ENCODE peak calls at places on chromosomes 7 and 10, in seven cellular contexts. N, V, C, I, B, G and K are unnamed samples.

GRCh38 chr7:157903715-157904114 is 566.9 kb downstream of the DNAJB6 start:
- DNase-seq in N (no peak), V (no peak), C (no peak), I (no peak), B (no peak), G (no peak), K (no peak)

GRCh38 chr7:131183611-131184119 is 144.0 kb upstream of the MKLN1 start:
- DNase-seq in N (no peak), V (no peak), C (no peak), I (peak; percentile 81), B (no peak), G (peak; percentile 15), K (no peak)

GRCh38 chr10:86100581-86101061 is 266.0 kb downstream of the GRID1 start:
- DNase-seq in N (no peak), V (no peak), C (no peak), I (peak; percentile 7), B (no peak), G (peak; percentile 4), K (no peak)

GRCh38 chr7:104790440-104790839 is 223.6 kb upstream of the KMT2E start:
- DNase-seq in N (peak; percentile 23), V (no peak), C (peak; percentile 43), I (peak; percentile 27), B (no peak), G (no peak), K (no peak)

GRCh38 chr10:21022821-21023220 is 125.7 kb upstream of the NEBL start:
- DNase-seq in N (no peak), V (no peak), C (peak; percentile 73), I (peak; percentile 76), B (no peak), G (no peak), K (no peak)

GRCh38 chr7:108249458-108249857 is 119.3 kb upstream of the LAMB4 start:
- DNase-seq in N (no peak), V (no peak), C (no peak), I (no peak), B (no peak), G (no peak), K (no peak)

GRCh38 chr7:80231719-80232118 is 97.1 kb downstream of the GNAI1 start:
- DNase-seq in N (peak; percentile 63), V (no peak), C (peak; percentile 83), I (peak; percentile 90), B (no peak), G (peak; percentile 79), K (no peak)

GRCh38 chr10:374354-374753 is 239.1 kb downstream of the ZMYND11 start:
- DNase-seq in N (no peak), V (no peak), C (no peak), I (no peak), B (no peak), G (no peak), K (no peak)

GRCh38 chr10:44923611-44924010 is 12.5 kb downstream of the TMEM72 start:
- DNase-seq in N (no peak), V (no peak), C (no peak), I (no peak), B (no peak), G (no peak), K (no peak)

GRCh38 chr10:3068201-3068967 is 1.0 kb downstream of the PFKP start:
- DNase-seq in N (peak; percentile 48), V (peak; percentile 65), C (peak; percentile 70), I (peak; percentile 43), B (no peak), G (peak; percentile 54), K (no peak)

GRCh38 chr10:63264852-63265617 is 131.9 kb downstream of the NRBF2 start:
- DNase-seq in N (peak; percentile 43), V (peak; percentile 33), C (peak; percentile 59), I (peak; percentile 68), B (peak; percentile 32), G (peak; percentile 68), K (no peak)

GRCh38 chr10:13490503-13490902 is 38.3 kb downstream of the BEND7 start:
- DNase-seq in N (no peak), V (no peak), C (no peak), I (no peak), B (no peak), G (no peak), K (no peak)

GRCh38 chr7:149624006-149624405 is 126.4 kb upstream of the ZNF746 start:
- DNase-seq in N (peak; percentile 5), V (peak; percentile 42), C (no peak), I (peak; percentile 56), B (no peak), G (peak; percentile 11), K (no peak)

GRCh38 chr7:28298870-28299484 is 113.3 kb upstream of the CREB5 start:
- DNase-seq in N (peak; percentile 68), V (peak; percentile 48), C (peak; percentile 80), I (peak; percentile 69), B (peak; percentile 44), G (peak; percentile 78), K (peak; percentile 27)

GRCh38 chr10:37736120-37736519 is 121.3 kb downstream of the ZNF248 start:
- DNase-seq in N (no peak), V (no peak), C (no peak), I (peak; percentile 3), B (no peak), G (no peak), K (no peak)

GRCh38 chr7:30828591-30828990 is 57.4 kb downstream of the MINDY4 start:
- DNase-seq in N (no peak), V (no peak), C (no peak), I (no peak), B (no peak), G (no peak), K (no peak)

GRCh38 chr7:140056431-140056830 is 6.3 kb downstream of the PARP12 start:
- DNase-seq in N (no peak), V (no peak), C (no peak), I (peak; percentile 54), B (no peak), G (no peak), K (no peak)

GRCh38 chr7:125934539-125934938 is 1004.9 kb upstream of the POT1 start:
- DNase-seq in N (no peak), V (no peak), C (no peak), I (peak; percentile 53), B (no peak), G (no peak), K (peak; percentile 63)

GRCh38 chr7:47148541-47149207 is 433.2 kb downstream of the TNS3 start:
- DNase-seq in N (no peak), V (no peak), C (no peak), I (no peak), B (no peak), G (peak; percentile 53), K (no peak)

DNA sequence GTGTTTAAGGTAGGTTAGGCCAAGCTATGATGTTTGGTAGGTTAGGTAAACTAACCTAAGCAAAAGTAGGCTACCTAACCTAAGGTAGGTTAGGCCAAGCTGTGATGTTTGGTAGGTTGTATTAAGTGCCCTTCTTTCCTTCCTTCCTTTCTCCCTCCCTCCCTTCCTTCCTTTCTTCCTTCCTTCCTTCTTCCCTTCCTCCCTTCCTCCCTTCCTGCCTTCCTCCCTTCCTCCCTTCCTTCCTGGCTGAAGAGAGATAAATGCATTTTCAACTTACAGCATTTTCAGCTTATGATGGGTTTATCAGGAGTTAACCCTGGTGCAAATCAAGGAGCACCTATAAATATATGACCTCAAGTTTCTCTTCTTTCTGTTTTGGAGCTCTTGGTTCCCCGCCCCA is 56.2 kb downstream of the SND1 start:
- DNase-seq in N (no peak), V (no peak), C (no peak), I (no peak), B (no peak), G (no peak), K (no peak)
- TF ChIP-seq CTCF in N (no peak), V (no peak), C (no peak), I (no peak), B (no peak), G (no peak), K (no peak)

DNA sequence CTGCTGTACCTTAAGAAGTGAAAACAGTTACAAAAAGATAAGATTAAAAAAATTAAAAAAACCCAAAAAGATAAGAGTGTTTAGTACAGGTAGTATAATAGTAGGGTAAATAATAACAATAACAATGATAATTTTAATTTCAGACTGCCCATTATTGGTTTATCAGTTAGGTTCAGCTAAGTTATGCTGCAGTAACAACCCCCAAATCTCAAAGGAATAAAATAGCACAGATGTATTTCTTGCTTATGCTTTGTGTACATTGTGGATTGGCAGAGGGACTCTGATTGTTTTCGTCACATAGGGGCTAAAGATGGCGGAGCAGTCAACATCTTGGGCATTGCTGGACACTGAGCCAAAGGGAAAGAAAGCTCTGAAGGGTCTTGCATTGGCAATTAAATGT is 264.6 kb downstream of the LRMDA start:
- DNase-seq in N (no peak), V (no peak), C (no peak), I (no peak), B (no peak), G (no peak), K (no peak)
- TF ChIP-seq CTCF in N (no peak), V (no peak), C (no peak), I (no peak), B (no peak), G (no peak), K (no peak)

DNA sequence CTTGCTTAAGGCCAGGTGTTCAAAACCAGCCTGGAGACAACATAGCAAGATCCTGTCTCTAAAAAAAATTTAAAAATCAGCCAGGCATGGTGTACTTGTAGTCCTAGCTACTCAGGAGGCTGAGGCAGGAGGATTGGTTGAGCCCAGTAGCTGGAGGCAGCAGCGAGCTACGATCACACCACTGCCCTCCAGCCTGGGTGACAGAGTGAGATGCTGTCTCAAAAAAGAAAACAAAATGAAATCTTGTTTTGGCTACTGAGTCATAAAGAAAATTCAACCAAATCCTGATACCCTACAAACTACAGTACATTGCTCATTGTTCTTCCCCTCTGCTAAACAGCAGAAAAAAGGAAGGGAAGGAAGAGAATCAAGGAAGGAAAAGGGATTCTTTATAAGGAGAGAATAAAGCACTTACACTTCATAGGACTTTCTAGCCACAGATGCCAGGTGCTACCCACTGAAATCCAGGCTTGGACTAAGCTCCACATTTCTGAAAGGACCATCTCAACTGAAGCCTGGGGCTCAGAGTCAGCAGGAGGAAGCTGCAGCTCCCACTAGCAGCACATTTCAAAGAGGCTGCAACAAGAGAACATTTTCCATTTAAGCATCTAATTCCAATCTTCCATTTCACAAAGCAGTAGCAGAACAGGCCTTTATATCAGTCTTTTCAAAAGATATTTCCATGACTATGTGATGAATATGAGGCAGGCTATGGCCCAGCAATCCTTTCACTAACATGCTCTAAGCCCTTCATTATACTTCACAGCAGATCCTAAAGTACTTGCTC is 13.6 kb downstream of the TNPO3 start:
- DNase-seq in N (peak; percentile 2), V (no peak), C (peak; percentile 16), I (no peak), B (no peak), G (no peak), K (no peak)
- TF ChIP-seq CTCF in N (no peak), V (no peak), C (no peak), I (no peak), B (no peak), G (no peak), K (no peak)

GRCh38 chr10:73019100-73019499 is 64.5 kb upstream of the PLA2G12B start:
- DNase-seq in N (no peak), V (no peak), C (no peak), I (no peak), B (no peak), G (no peak), K (no peak)

GRCh38 chr10:73017955-73018480 is 63.4 kb upstream of the PLA2G12B start:
- DNase-seq in N (no peak), V (no peak), C (peak; percentile 25), I (peak; percentile 33), B (no peak), G (no peak), K (no peak)

DNA sequence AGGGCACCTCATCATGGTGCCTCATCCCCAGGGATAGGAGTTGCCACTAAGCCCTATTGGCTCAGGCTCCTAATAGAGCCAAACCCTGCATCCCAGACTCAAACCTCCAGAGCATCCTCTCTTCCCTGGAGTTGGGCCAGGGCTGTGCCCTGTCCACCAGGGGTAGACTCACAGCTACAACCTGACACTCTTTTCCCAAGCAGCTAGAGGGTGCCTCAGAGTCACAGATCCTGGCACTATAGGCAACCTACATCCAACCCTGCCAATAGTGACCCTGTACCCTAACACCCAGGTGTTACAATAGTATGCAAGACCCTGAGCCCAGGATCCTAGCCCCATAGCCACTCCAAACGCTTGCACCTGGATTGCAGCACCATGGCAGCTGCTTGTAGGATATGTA is 64.0 kb upstream of the PLA2G12B start:
- DNase-seq in N (no peak), V (no peak), C (no peak), I (no peak), B (no peak), G (no peak), K (no peak)
- TF ChIP-seq CTCF in N (no peak), V (no peak), C (no peak), I (no peak), B (no peak), G (no peak), K (no peak)